ENCODE peak calls at places on chromosomes 6 and 20, in five cellular contexts. Q is K562, Y is HCT116, L is A549, A is GM23338. H is an unnamed sample.

GRCh38 chr20:38888059-38888831 is 38.0 kb upstream of the FAM83D start:
- DNase-seq in Y (no peak), L (no peak), A (no peak), Q (no peak), H (no peak)

GRCh38 chr6:89596056-89596455 is 42.5 kb downstream of the LYRM2 start:
- DNase-seq in Y (no peak), Q (no peak), L (no peak), A (no peak), H (no peak)

GRCh38 chr20:48957521-48957920 is 36.0 kb downstream of the ARFGEF2 start:
- DNase-seq in A (no peak), Y (no peak), Q (no peak), L (no peak), H (no peak)

GRCh38 chr20:17882834-17883591 is 85.6 kb downstream of the SNX5 start:
- DNase-seq in Y (no peak), Q (no peak), L (no peak), A (no peak), H (no peak)

GRCh38 chr6:149749594-149750135 is at the start of gene PCMT1:
- DNase-seq in A (peak; percentile 93), L (peak; percentile 89), Y (peak; percentile 72), Q (peak; percentile 96), H (peak; percentile 97)

GRCh38 chr20:15951711-15952110 is 621.5 kb downstream of the KIF16B start:
- DNase-seq in L (no peak), A (no peak), Q (no peak), Y (no peak), H (no peak)

GRCh38 chr20:13819885-13820645 is 35.2 kb downstream of the NDUFAF5 start:
- DNase-seq in Q (peak; percentile 32), Y (peak; percentile 42), L (peak; percentile 73), A (peak; percentile 80), H (peak; percentile 44)

GRCh38 chr20:24842591-24843442 is 106.3 kb upstream of the CST7 start:
- DNase-seq in A (no peak), Y (no peak), L (no peak), Q (no peak), H (no peak)

GRCh38 chr6:55632953-55633352 is 54.0 kb upstream of the HMGCLL1 start:
- DNase-seq in Q (no peak), L (no peak), Y (no peak), A (no peak), H (no peak)

GRCh38 chr6:100101656-100102055 is 107.6 kb upstream of the MCHR2 start:
- DNase-seq in Y (no peak), A (no peak), Q (no peak), L (no peak), H (no peak)

GRCh38 chr20:61268024-61268423 is 16.0 kb downstream of the CDH4 start:
- DNase-seq in A (no peak), L (no peak), Q (no peak), Y (no peak), H (no peak)

GRCh38 chr20:1108437-1108920 is 9.9 kb upstream of the PSMF1 start:
- DNase-seq in L (peak; percentile 61), Y (peak; percentile 26), Q (peak; percentile 52), A (peak; percentile 82), H (peak; percentile 73)

GRCh38 chr6:17417817-17418216 is 24.4 kb downstream of the CAP2 start:
- DNase-seq in L (peak; percentile 83), Y (no peak), A (peak; percentile 76), Q (no peak), H (peak; percentile 16)

GRCh38 chr6:150998992-150999975 is 133.8 kb downstream of the MTHFD1L start:
- DNase-seq in Q (no peak), A (no peak), Y (no peak), L (no peak), H (no peak)

GRCh38 chr6:21885532-21886089 is 292.1 kb downstream of the SOX4 start:
- DNase-seq in Y (no peak), L (peak; percentile 79), Q (no peak), A (no peak), H (peak; percentile 55)

GRCh38 chr6:31965700-31966099 is 6.2 kb downstream of the DXO start:
- DNase-seq in Y (no peak), L (no peak), A (no peak), Q (no peak), H (no peak)

GRCh38 chr6:2984738-2985381 is 13.5 kb upstream of the SERPINB6 start:
- DNase-seq in Y (no peak), L (no peak), A (peak; percentile 69), Q (no peak), H (no peak)

GRCh38 chr6:75430631-75431345 is 62.8 kb downstream of the FILIP1 start:
- DNase-seq in Y (no peak), A (no peak), Q (no peak), L (no peak), H (no peak)

GRCh38 chr20:20780127-20780822 is 67.8 kb upstream of the RALGAPA2 start:
- DNase-seq in A (peak; percentile 19), Y (no peak), L (peak; percentile 28), Q (no peak), H (no peak)

GRCh38 chr6:11534561-11534960 is 3.0 kb upstream of the TMEM170B start:
- DNase-seq in L (no peak), A (no peak), Q (no peak), Y (no peak), H (no peak)

GRCh38 chr6:143125455-143125854 is 64.8 kb downstream of the AIG1 start:
- DNase-seq in Q (no peak), Y (no peak), A (no peak), L (no peak), H (peak; percentile 20)

GRCh38 chr6:37170273-37171140 is 555 bp downstream of the PIM1 start:
- DNase-seq in L (no peak), Y (no peak), A (peak; percentile 72), Q (peak; percentile 51), H (peak; percentile 81)

GRCh38 chr6:75349262-75349984 is 64.8 kb upstream of the TMEM30A start:
- DNase-seq in L (no peak), Q (peak; percentile 14), Y (no peak), A (peak; percentile 74), H (peak; percentile 60)

GRCh38 chr6:39941820-39942219 is 7.6 kb upstream of the MOCS1 start:
- DNase-seq in A (no peak), L (no peak), Q (no peak), Y (no peak), H (no peak)

GRCh38 chr6:35258858-35259193 is 709 bp upstream of the ZNF76 start:
- DNase-seq in Y (peak; percentile 32), Q (peak; percentile 67), A (peak; percentile 67), L (no peak), H (peak; percentile 73)

GRCh38 chr6:119317007-119317406 is 32.6 kb downstream of the MAN1A1 start:
- DNase-seq in A (no peak), Y (no peak), Q (no peak), L (no peak), H (no peak)

GRCh38 chr20:12970372-12970821 is 38.4 kb upstream of the SPTLC3 start:
- DNase-seq in L (peak; percentile 63), Y (no peak), A (peak; percentile 58), Q (no peak), H (no peak)

DNA sequence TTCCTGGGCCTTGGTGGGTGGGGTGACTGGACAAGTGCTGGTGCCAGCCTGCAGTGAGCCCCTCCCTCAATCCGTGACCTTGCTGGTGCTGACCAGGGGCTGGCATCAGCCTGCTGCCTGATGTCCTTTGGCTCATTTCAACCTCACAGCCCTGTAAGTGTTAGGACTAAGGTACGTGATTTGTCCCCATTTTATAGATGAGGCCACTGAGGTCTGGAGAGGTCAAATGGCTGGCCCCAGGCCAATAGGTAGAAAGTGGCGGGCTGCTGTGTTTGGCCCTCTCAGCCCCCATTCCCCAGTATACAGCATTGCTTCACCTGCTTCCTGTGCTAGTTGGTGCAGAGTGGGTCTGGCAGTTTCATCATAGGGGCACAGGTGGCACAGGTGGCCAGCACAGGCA is 20.1 kb downstream of the EFCAB8 start:
- DNase-seq in Y (no peak), L (no peak), A (no peak), Q (no peak), H (no peak)
- H3K4me3 ChIP-seq in Y (no peak overlapping the region), L (no peak overlapping the region), A (no peak overlapping the region), Q (no peak overlapping the region), H (no peak overlapping the region)

DNA sequence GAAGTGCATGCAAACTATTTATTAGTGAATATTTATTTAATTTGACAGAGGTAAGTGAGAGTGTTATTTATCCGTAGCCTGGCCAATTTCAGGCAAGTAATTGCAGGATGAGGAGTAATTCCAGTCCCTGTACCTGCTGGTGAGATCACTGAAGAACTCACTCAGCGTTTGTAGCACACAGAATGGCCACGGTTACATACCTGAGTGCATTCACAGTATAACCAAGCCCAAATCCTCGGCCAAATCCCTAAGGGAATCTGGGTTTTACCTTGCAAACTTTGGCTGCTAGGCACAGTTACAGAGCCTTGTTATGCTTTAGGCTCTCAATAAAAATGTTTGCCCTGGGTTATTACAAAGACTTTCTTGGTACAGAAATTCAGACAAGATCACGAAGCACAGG is 93.3 kb downstream of the KCNQ5 start:
- DNase-seq in A (peak; percentile 12), Y (no peak), Q (no peak), L (no peak), H (no peak)
- TF ChIP-seq REST in A (no peak), Y (no peak), Q (no peak), L (no peak), H (no peak)

DNA sequence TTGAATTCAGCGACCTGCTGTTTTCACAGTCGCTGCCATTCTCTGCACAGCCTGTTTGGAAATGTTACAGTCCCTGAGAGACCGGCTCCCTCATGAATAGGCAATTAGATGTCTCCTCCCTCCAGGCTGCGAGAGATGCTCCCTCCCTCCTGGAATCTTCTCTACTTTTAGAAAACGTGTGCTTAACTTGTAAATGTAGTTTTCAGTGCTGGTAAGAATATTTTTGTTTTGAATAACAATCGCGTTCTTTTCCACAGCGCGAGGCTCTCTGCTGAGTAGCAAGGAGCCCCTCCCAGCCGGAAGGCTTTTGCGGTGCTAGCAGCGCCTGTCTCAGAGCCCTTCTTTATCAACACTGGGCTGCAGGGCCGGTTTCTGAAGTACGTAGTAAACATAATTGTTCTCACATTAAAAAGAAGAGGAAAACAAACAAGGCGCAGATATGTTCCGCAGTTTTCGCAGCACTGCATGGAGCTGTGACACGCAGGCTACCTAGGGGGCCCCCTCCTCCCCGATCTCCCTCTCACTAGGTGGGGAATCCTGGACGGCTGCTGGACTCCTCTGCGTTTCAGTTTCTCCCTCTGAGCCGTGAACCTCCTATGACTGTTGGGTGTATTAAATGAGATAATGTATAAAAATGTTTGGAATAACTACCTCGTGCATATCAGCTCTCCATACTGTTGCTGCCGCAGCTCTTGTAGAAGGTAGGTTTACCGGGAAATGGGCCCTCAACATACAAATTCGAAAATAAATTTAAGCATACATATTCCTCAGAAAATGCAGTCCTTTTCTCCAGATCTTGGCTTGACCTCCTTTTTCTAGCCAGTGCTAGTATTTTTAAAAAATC is 79.0 kb upstream of the SPACA1 start:
- DNase-seq in L (no peak), Q (no peak), Y (no peak), A (peak; percentile 55), H (peak; percentile 30)
- H3K4me3 ChIP-seq in L (peak overlapping the region; percentile 38), Q (no peak overlapping the region), Y (no peak overlapping the region), A (peak overlapping the region; percentile 53), H (peak overlapping the region; percentile 45)

DNA sequence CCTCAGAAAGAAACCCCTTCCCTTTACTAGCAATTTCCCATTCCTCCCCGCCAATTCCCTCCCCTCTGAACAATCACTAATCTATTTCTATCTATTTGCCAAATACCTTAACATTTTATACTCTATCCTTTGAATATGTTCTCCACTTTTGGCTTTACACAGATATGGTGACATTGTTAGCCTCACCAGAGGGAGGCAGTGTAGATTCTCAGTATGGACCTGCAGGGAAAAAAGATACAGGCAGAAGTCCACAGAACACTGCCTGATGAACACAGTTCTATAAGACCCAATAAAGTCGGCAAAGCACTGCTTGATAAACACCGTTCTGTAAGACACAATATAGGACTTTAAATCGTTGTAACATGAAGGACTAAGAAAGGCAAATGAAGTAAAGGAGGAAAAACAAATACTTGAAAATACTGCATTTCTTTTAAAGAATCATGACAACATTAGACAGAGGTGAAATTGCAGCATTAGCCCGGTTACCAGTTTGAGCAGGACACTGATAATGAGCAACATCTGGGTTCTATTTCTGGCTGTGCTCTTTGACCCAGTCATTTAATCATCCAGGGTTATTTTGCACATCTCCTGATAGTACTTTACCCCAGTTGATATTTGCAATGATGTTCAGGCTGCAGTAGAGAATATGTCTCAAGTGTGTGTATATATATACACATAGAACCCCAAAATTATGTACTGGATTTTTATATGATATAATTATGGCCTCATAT is 296.8 kb downstream of the UTRN start:
- DNase-seq in Y (peak; percentile 27), A (peak; percentile 70), L (peak; percentile 25), Q (peak; percentile 24), H (peak; percentile 31)
- TF ChIP-seq REST in Y (no peak), A (no peak), L (no peak), Q (no peak), H (no peak)

H was measured in SK-N-SH.